ENCODE peak calls at places on chromosomes 16 and 17, in ten cellular contexts. B is heart left ventricle, R is adrenal gland, J is uterus, M is thyroid gland, P is transverse colon, S is breast epithelium, E is tibial nerve, F is stomach, K is A549. C is an unnamed sample.

GRCh38 chr17:28741358-28742349 is 2.2 kb upstream of the TRAF4 start:
- DNase-seq in B (no peak), R (no peak), J (no peak), M (no peak), P (peak; percentile 42), S (no peak), E (no peak), F (no peak), K (no peak), C (no peak)

GRCh38 chr16:59699786-59700185 is 965.7 kb upstream of the GOT2 start:
- DNase-seq in B (no peak), R (no peak), J (no peak), M (no peak), P (no peak), S (no peak), E (no peak), F (no peak), K (no peak), C (no peak)

GRCh38 chr17:17567631-17568030 is 23.9 kb downstream of the PEMT start:
- DNase-seq in B (peak; percentile 77), R (peak; percentile 65), J (no peak), M (peak; percentile 93), P (no peak), S (peak; percentile 62), E (peak; percentile 51), F (peak; percentile 82), K (no peak), C (peak; percentile 74)

GRCh38 chr17:69492410-69493071 is 78.0 kb downstream of the MAP2K6 start:
- DNase-seq in B (no peak), R (no peak), J (no peak), M (no peak), P (no peak), S (no peak), E (no peak), F (no peak), K (peak; percentile 72), C (no peak)

GRCh38 chr16:54370653-54371052 is 84.1 kb upstream of the IRX3 start:
- DNase-seq in B (no peak), R (no peak), J (no peak), M (peak; percentile 19), P (no peak), S (no peak), E (no peak), F (no peak), K (no peak), C (no peak)

GRCh38 chr16:83095926-83096692 is 469.3 kb downstream of the CDH13 start:
- DNase-seq in B (no peak), R (no peak), J (no peak), M (no peak), P (no peak), S (no peak), E (no peak), F (no peak), K (no peak), C (no peak)

GRCh38 chr17:17572010-17572785 is 19.3 kb downstream of the PEMT start:
- DNase-seq in B (no peak), R (no peak), J (no peak), M (no peak), P (no peak), S (no peak), E (no peak), F (no peak), K (no peak), C (no peak)

GRCh38 chr16:17211797-17212196 is 259.0 kb downstream of the XYLT1 start:
- DNase-seq in B (no peak), R (no peak), J (no peak), M (no peak), P (no peak), S (no peak), E (no peak), F (no peak), K (peak; percentile 8), C (no peak)

GRCh38 chr17:57599271-57600045 is 145.6 kb downstream of the CCDC182 start:
- DNase-seq in B (no peak), R (no peak), J (no peak), M (no peak), P (no peak), S (no peak), E (no peak), F (no peak), K (no peak), C (no peak)

GRCh38 chr17:82598256-82599011 is 49.8 kb downstream of the WDR45B start:
- DNase-seq in B (no peak), R (no peak), J (no peak), M (no peak), P (no peak), S (no peak), E (no peak), F (no peak), K (no peak), C (no peak)

GRCh38 chr17:38572665-38573365 is 32.9 kb downstream of the SRCIN1 start:
- DNase-seq in B (no peak), R (no peak), J (no peak), M (peak; percentile 18), P (no peak), S (no peak), E (no peak), F (peak; percentile 34), K (peak; percentile 23), C (no peak)

GRCh38 chr16:69706975-69707340 is 19.4 kb downstream of the NQO1 start:
- DNase-seq in B (no peak), R (no peak), J (no peak), M (peak; percentile 54), P (no peak), S (no peak), E (no peak), F (no peak), K (no peak), C (no peak)

GRCh38 chr17:75995385-75995925 is 5.2 kb upstream of the CDK3 start:
- DNase-seq in B (peak; percentile 12), R (no peak), J (no peak), M (no peak), P (no peak), S (no peak), E (no peak), F (no peak), K (no peak), C (peak; percentile 13)

GRCh38 chr17:869067-869466 is 86.9 kb downstream of the MRM3 start:
- DNase-seq in B (peak; percentile 76), R (no peak), J (peak; percentile 89), M (no peak), P (peak; percentile 55), S (no peak), E (peak; percentile 73), F (peak; percentile 33), K (no peak), C (peak; percentile 64)

GRCh38 chr16:57092786-57093301 is 461 bp downstream of the CPNE2 start:
- DNase-seq in B (peak; percentile 75), R (peak; percentile 50), J (no peak), M (peak; percentile 46), P (peak; percentile 54), S (no peak), E (no peak), F (peak; percentile 46), K (no peak), C (peak; percentile 32)

GRCh38 chr17:57565119-57565635 is 179.9 kb downstream of the CCDC182 start:
- DNase-seq in B (no peak), R (no peak), J (no peak), M (no peak), P (no peak), S (no peak), E (no peak), F (no peak), K (no peak), C (no peak)

GRCh38 chr17:75063626-75064025 is 16.6 kb downstream of the KCTD2 start:
- DNase-seq in B (no peak), R (no peak), J (no peak), M (no peak), P (no peak), S (no peak), E (no peak), F (no peak), K (no peak), C (no peak)

GRCh38 chr17:81513669-81514484 is 1.3 kb upstream of the ACTG1 start:
- DNase-seq in B (peak; percentile 84), R (peak; percentile 62), J (peak; percentile 62), M (peak; percentile 82), P (peak; percentile 66), S (peak; percentile 75), E (peak; percentile 54), F (peak; percentile 80), K (peak; percentile 86), C (peak; percentile 81)
- TF ChIP-seq POLR2A in B (no peak), R (peak; percentile 47), J (no peak), M (peak; percentile 69), P (peak; percentile 71), S (peak; percentile 19), E (no peak), F (no peak), K (peak; percentile 16), C (no peak)

DNA sequence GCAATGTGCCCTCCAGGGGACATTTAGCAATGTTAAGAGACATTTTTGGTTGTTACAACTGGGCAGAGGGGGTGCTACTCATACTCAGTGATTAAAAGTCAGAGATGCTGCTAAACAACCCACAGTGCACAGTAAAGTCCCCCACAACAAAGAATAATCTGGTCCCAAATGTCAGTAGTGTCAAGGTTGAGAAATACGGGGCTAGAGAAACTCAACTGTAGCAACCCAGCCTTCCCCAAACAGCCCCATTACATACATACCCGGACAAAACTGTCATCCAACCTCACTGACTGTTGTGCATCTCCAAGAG is 20.4 kb downstream of the DNAJC7 start:
- DNase-seq in B (no peak), R (no peak), J (no peak), M (no peak), P (no peak), S (no peak), E (no peak), F (no peak), K (no peak), C (no peak)
- H3K4me1 ChIP-seq in B (peaks cover 19% of the 10 kb centered on the region), R (no peaks in the 10 kb centered on the region), J (no peaks in the 10 kb centered on the region), M (no peaks in the 10 kb centered on the region), P (no peaks in the 10 kb centered on the region), S (no peaks in the 10 kb centered on the region), E (peaks cover 28% of the 10 kb centered on the region), F (peaks cover 3% of the 10 kb centered on the region), K (peaks cover 4% of the 10 kb centered on the region), C (no peaks in the 10 kb centered on the region)

DNA sequence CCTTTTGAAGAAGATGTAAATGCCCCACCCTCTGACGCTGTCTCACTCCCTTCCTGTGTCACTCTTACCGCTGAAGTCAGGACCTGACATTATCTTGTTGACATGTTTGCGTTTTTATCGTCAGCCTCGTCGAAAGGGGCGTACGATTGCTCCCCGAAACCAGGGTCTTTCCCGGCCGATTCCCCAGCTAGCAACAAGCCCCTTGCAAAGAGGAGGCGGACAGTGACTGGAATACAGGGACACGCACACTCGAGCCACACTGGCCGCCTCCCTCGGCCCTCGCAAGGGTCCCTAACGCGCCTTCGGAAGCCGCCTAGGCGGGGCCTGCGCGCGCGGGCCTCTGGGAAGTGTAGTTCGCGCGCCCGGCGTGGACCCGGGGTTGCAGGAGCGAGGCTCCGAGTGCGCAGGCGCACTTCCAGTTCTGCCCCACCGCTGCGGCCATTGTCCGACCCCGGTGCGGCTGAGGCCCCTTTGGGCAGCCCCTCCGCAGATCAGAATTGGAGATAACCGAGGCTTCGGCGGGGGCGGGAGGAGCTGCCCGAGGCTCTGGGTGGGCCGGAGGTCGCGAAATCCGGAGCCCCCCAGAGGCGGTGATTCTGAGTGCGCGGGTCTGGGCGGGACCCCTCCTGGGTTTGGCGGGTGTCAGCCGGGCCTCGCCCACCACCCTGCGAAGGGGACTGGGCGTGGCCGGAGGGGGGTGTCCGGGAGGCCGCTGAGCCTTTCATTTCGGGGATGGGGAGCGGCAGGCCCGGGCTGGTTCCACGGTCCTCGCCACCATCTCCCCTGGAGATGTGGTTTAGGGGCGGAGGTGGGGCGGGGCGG is at the start of gene ZFP90:
- DNase-seq in B (peak; percentile 95), R (peak; percentile 86), J (peak; percentile 83), M (peak; percentile 89), P (peak; percentile 90), S (peak; percentile 78), E (peak; percentile 71), F (peak; percentile 90), K (peak; percentile 90), C (peak; percentile 84)
- TF ChIP-seq POLR2A in B (peak; percentile 71), R (peak; percentile 47), J (peak; percentile 58), M (peak; percentile 54), P (peak; percentile 40), S (no peak), E (peak; percentile 44), F (no peak), K (peak; percentile 56), C (no peak)

GRCh38 chr17:39752241-39752831 is 14.6 kb downstream of the GRB7 start:
- DNase-seq in B (no peak), R (no peak), J (no peak), M (no peak), P (no peak), S (no peak), E (no peak), F (peak; percentile 22), K (no peak), C (no peak)
- H3K4me1 ChIP-seq in B (peaks cover 29% of the 10 kb centered on the region), R (peaks cover 8% of the 10 kb centered on the region), J (no peaks in the 10 kb centered on the region), M (peaks cover 43% of the 10 kb centered on the region), P (peaks cover 6% of the 10 kb centered on the region), S (no peaks in the 10 kb centered on the region), E (peaks cover 25% of the 10 kb centered on the region), F (peaks cover 30% of the 10 kb centered on the region), K (peaks cover 21% of the 10 kb centered on the region), C (no peaks in the 10 kb centered on the region)